ENCODE peak calls at places on chromosomes 1 and 21, in nine cellular contexts. One of them, this sample, is unnamed.

GRCh38 chr1:202966006-202966904 is 802 bp downstream of the CYB5R1 start:
- DNase-seq in spleen: no peak
- DNase-seq in transverse colon: no peak
- DNase-seq in testis: peak
- DNase-seq in PC-9: no peak
- DNase-seq in HCT116: no peak
- DNase-seq in body of pancreas: no peak
- DNase-seq in pancreas: no peak
- DNase-seq in ovary: no peak
- DNase-seq in this sample: peak

GRCh38 chr1:171794085-171794484 is 12.6 kb downstream of the METTL13 start:
- DNase-seq in HCT116: no peak
- DNase-seq in body of pancreas: no peak
- DNase-seq in PC-9: no peak
- DNase-seq in pancreas: no peak
- DNase-seq in ovary: no peak
- DNase-seq in spleen: no peak
- DNase-seq in testis: no peak
- DNase-seq in transverse colon: no peak
- DNase-seq in this sample: no peak

GRCh38 chr1:234540404-234540762 is 61.4 kb upstream of the TARBP1 start:
- DNase-seq in pancreas: no peak
- DNase-seq in transverse colon: no peak
- DNase-seq in HCT116: no peak
- DNase-seq in PC-9: no peak
- DNase-seq in ovary: no peak
- DNase-seq in body of pancreas: no peak
- DNase-seq in testis: no peak
- DNase-seq in spleen: no peak
- DNase-seq in this sample: no peak

GRCh38 chr1:213905315-213905714 is 82.5 kb upstream of the PROX1 start:
- DNase-seq in PC-9: no peak
- DNase-seq in transverse colon: no peak
- DNase-seq in HCT116: no peak
- DNase-seq in body of pancreas: no peak
- DNase-seq in ovary: no peak
- DNase-seq in testis: no peak
- DNase-seq in pancreas: no peak
- DNase-seq in spleen: peak
- DNase-seq in this sample: no peak

GRCh38 chr1:64980745-64981601 is 14.6 kb upstream of the JAK1 start:
- DNase-seq in body of pancreas: no peak
- DNase-seq in transverse colon: no peak
- DNase-seq in spleen: no peak
- DNase-seq in testis: no peak
- DNase-seq in HCT116: no peak
- DNase-seq in PC-9: peak
- DNase-seq in pancreas: no peak
- DNase-seq in ovary: no peak
- DNase-seq in this sample: peak

GRCh38 chr1:60903591-60903990 is 178.8 kb upstream of the NFIA start:
- DNase-seq in pancreas: no peak
- DNase-seq in PC-9: no peak
- DNase-seq in spleen: peak
- DNase-seq in HCT116: no peak
- DNase-seq in body of pancreas: no peak
- DNase-seq in testis: no peak
- DNase-seq in ovary: peak
- DNase-seq in transverse colon: no peak
- DNase-seq in this sample: no peak

GRCh38 chr1:117657031-117657430 is 51.2 kb downstream of the TENT5C start:
- DNase-seq in testis: no peak
- DNase-seq in PC-9: peak
- DNase-seq in body of pancreas: peak
- DNase-seq in spleen: no peak
- DNase-seq in transverse colon: no peak
- DNase-seq in HCT116: no peak
- DNase-seq in ovary: no peak
- DNase-seq in pancreas: no peak
- DNase-seq in this sample: no peak

GRCh38 chr21:42423197-42423675 is 19.5 kb downstream of the UBASH3A start:
- DNase-seq in spleen: peak
- DNase-seq in body of pancreas: no peak
- DNase-seq in transverse colon: peak
- DNase-seq in ovary: no peak
- DNase-seq in HCT116: no peak
- DNase-seq in pancreas: no peak
- DNase-seq in PC-9: no peak
- DNase-seq in testis: no peak
- DNase-seq in this sample: peak

GRCh38 chr1:38577385-38577784 is 282.2 kb downstream of the RRAGC start:
- DNase-seq in ovary: no peak
- DNase-seq in spleen: no peak
- DNase-seq in HCT116: no peak
- DNase-seq in body of pancreas: no peak
- DNase-seq in transverse colon: no peak
- DNase-seq in pancreas: no peak
- DNase-seq in testis: no peak
- DNase-seq in PC-9: no peak
- DNase-seq in this sample: no peak

GRCh38 chr1:111963985-111964738 is 25.3 kb downstream of the KCND3 start:
- DNase-seq in spleen: no peak
- DNase-seq in HCT116: no peak
- DNase-seq in ovary: no peak
- DNase-seq in testis: no peak
- DNase-seq in pancreas: no peak
- DNase-seq in PC-9: no peak
- DNase-seq in transverse colon: no peak
- DNase-seq in body of pancreas: no peak
- DNase-seq in this sample: no peak

GRCh38 chr1:37752583-37753471 is 12.1 kb downstream of the EPHA10 start:
- DNase-seq in spleen: no peak
- DNase-seq in ovary: no peak
- DNase-seq in transverse colon: peak
- DNase-seq in pancreas: peak
- DNase-seq in testis: peak
- DNase-seq in body of pancreas: peak
- DNase-seq in PC-9: peak
- DNase-seq in HCT116: peak
- DNase-seq in this sample: peak

GRCh38 chr21:33197546-33197945 is 32.2 kb upstream of the IFNAR2 start:
- DNase-seq in HCT116: no peak
- DNase-seq in PC-9: no peak
- DNase-seq in testis: peak
- DNase-seq in body of pancreas: peak
- DNase-seq in transverse colon: no peak
- DNase-seq in spleen: no peak
- DNase-seq in pancreas: peak
- DNase-seq in ovary: no peak
- DNase-seq in this sample: peak

GRCh38 chr1:21586926-21587601 is 77.8 kb downstream of the ALPL start:
- DNase-seq in transverse colon: peak
- DNase-seq in testis: peak
- DNase-seq in spleen: no peak
- DNase-seq in body of pancreas: peak
- DNase-seq in HCT116: peak
- DNase-seq in PC-9: peak
- DNase-seq in pancreas: peak
- DNase-seq in ovary: no peak
- DNase-seq in this sample: peak

GRCh38 chr21:17003221-17003620 is 509.6 kb upstream of the CXADR start:
- DNase-seq in transverse colon: no peak
- DNase-seq in spleen: no peak
- DNase-seq in pancreas: no peak
- DNase-seq in body of pancreas: no peak
- DNase-seq in HCT116: no peak
- DNase-seq in PC-9: no peak
- DNase-seq in testis: no peak
- DNase-seq in ovary: no peak
- DNase-seq in this sample: no peak

GRCh38 chr1:234899041-234899787 is 229.4 kb downstream of the TOMM20 start:
- DNase-seq in testis: no peak
- DNase-seq in body of pancreas: peak
- DNase-seq in transverse colon: no peak
- DNase-seq in pancreas: peak
- DNase-seq in spleen: no peak
- DNase-seq in ovary: no peak
- DNase-seq in HCT116: no peak
- DNase-seq in PC-9: peak
- DNase-seq in this sample: no peak

GRCh38 chr1:172351347-172351746 is 69.1 kb upstream of the C1orf105 start:
- DNase-seq in PC-9: no peak
- DNase-seq in pancreas: no peak
- DNase-seq in ovary: no peak
- DNase-seq in transverse colon: no peak
- DNase-seq in HCT116: no peak
- DNase-seq in testis: no peak
- DNase-seq in body of pancreas: no peak
- DNase-seq in spleen: no peak
- DNase-seq in this sample: no peak

GRCh38 chr21:44934797-44935532 is 4.9 kb upstream of the SLX9 start:
- DNase-seq in HCT116: no peak
- DNase-seq in spleen: peak
- DNase-seq in testis: no peak
- DNase-seq in body of pancreas: no peak
- DNase-seq in PC-9: no peak
- DNase-seq in transverse colon: no peak
- DNase-seq in pancreas: no peak
- DNase-seq in ovary: no peak
- DNase-seq in this sample: no peak

GRCh38 chr1:31058012-31058411 is 7.5 kb downstream of the PUM1 start:
- DNase-seq in testis: no peak
- DNase-seq in PC-9: no peak
- DNase-seq in body of pancreas: no peak
- DNase-seq in ovary: no peak
- DNase-seq in transverse colon: no peak
- DNase-seq in HCT116: no peak
- DNase-seq in pancreas: no peak
- DNase-seq in spleen: no peak
- DNase-seq in this sample: no peak

GRCh38 chr21:41361786-41362604 is at the start of gene MX2:
- DNase-seq in pancreas: no peak
- DNase-seq in PC-9: peak
- DNase-seq in ovary: no peak
- DNase-seq in spleen: peak
- DNase-seq in transverse colon: peak
- DNase-seq in body of pancreas: peak
- DNase-seq in testis: peak
- DNase-seq in HCT116: no peak
- DNase-seq in this sample: peak

GRCh38 chr21:37445228-37445627 is 78.7 kb downstream of the DYRK1A start:
- DNase-seq in testis: no peak
- DNase-seq in ovary: no peak
- DNase-seq in body of pancreas: no peak
- DNase-seq in transverse colon: no peak
- DNase-seq in pancreas: no peak
- DNase-seq in PC-9: no peak
- DNase-seq in spleen: no peak
- DNase-seq in HCT116: no peak
- DNase-seq in this sample: no peak

DNA sequence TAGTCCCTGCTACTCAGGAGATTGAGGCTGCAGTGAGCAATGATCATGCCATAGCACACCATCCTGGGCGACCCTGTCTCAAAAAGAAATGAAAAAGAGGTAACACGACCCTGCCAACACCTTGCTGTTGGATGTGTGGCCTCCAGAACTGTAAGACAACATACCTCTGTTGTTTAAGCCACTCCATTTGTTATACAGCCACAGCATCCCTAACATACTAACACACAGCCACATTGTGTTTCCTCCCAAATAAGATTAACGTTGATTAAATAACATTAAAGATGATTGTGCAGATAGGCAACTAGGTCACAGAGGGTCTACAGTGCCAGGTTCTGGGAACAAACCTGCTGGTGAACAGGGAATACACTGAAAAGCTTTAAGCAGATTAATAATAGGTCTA is 170.4 kb downstream of the RERE start:
- DNase-seq in PC-9: no peak
- DNase-seq in transverse colon: no peak
- DNase-seq in testis: no peak
- DNase-seq in pancreas: no peak
- DNase-seq in body of pancreas: no peak
- DNase-seq in HCT116: no peak
- DNase-seq in ovary: no peak
- DNase-seq in spleen: no peak
- DNase-seq in this sample: no peak
- H3K27ac ChIP-seq in PC-9: no peak
- H3K27ac ChIP-seq in transverse colon: no peak
- H3K27ac ChIP-seq in testis: no peak
- H3K27ac ChIP-seq in pancreas: no peak
- H3K27ac ChIP-seq in body of pancreas: no peak
- H3K27ac ChIP-seq in HCT116: no peak
- H3K27ac ChIP-seq in ovary: no peak
- H3K27ac ChIP-seq in spleen: no peak
- H3K27ac ChIP-seq in this sample: no peak

DNA sequence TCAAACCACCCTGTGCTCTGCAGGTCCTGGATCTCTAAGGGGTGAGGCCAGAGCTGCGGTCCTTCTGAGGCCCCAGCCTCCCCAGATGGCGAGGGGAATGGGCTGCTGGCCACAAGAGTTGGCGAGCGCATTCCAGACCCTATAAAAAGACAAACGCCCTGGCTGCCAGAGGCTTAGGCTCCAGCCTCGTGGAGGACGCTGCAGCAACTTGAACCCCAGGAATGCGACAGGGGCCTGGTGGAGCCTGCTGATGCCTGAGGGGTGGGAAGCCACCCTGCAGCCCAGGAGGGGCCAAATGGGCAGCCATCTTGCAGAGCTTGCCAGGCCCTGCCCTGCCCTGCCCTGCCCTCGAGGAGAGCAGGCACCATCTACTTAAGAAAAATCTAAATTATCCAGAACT is 8.6 kb downstream of the CACNA1S start:
- DNase-seq in spleen: no peak
- DNase-seq in body of pancreas: no peak
- DNase-seq in pancreas: no peak
- DNase-seq in HCT116: no peak
- DNase-seq in transverse colon: no peak
- DNase-seq in testis: no peak
- DNase-seq in ovary: no peak
- DNase-seq in PC-9: no peak
- DNase-seq in this sample: no peak
- H3K4me3 ChIP-seq in spleen: no peak
- H3K4me3 ChIP-seq in body of pancreas: no peak
- H3K4me3 ChIP-seq in pancreas: no peak
- H3K4me3 ChIP-seq in HCT116: no peak
- H3K4me3 ChIP-seq in transverse colon: no peak
- H3K4me3 ChIP-seq in testis: no peak
- H3K4me3 ChIP-seq in ovary: no peak
- H3K4me3 ChIP-seq in PC-9: no peak
- H3K4me3 ChIP-seq in this sample: no peak

GRCh38 chr1:5937373-5937857 is 54.8 kb downstream of the NPHP4 start:
- DNase-seq in testis: peak
- DNase-seq in HCT116: no peak
- DNase-seq in PC-9: no peak
- DNase-seq in spleen: no peak
- DNase-seq in ovary: no peak
- DNase-seq in pancreas: no peak
- DNase-seq in transverse colon: no peak
- DNase-seq in body of pancreas: no peak
- DNase-seq in this sample: no peak
- H3K27ac ChIP-seq in testis: no peak
- H3K27ac ChIP-seq in HCT116: no peak
- H3K27ac ChIP-seq in PC-9: no peak
- H3K27ac ChIP-seq in spleen: no peak
- H3K27ac ChIP-seq in ovary: no peak
- H3K27ac ChIP-seq in pancreas: no peak
- H3K27ac ChIP-seq in transverse colon: no peak
- H3K27ac ChIP-seq in body of pancreas: no peak
- H3K27ac ChIP-seq in this sample: no peak

GRCh38 chr1:15418811-15419515 is 9.3 kb downstream of the EFHD2 start:
- DNase-seq in PC-9: no peak
- DNase-seq in transverse colon: no peak
- DNase-seq in spleen: no peak
- DNase-seq in body of pancreas: peak
- DNase-seq in pancreas: peak
- DNase-seq in testis: peak
- DNase-seq in ovary: no peak
- DNase-seq in HCT116: no peak
- DNase-seq in this sample: peak
- H3K4me3 ChIP-seq in PC-9: no peak
- H3K4me3 ChIP-seq in transverse colon: no peak
- H3K4me3 ChIP-seq in spleen: no peak
- H3K4me3 ChIP-seq in body of pancreas: no peak
- H3K4me3 ChIP-seq in pancreas: no peak
- H3K4me3 ChIP-seq in testis: no peak
- H3K4me3 ChIP-seq in ovary: no peak
- H3K4me3 ChIP-seq in HCT116: no peak
- H3K4me3 ChIP-seq in this sample: no peak

This sample was measured in small intestine.